ENCODE peak calls at places on chromosomes 13 and 19, in four cellular contexts. E, J, L and X are unnamed samples.

GRCh38 chr19:10568444-10568825 is 344 bp downstream of the CDKN2D start:
- DNase-seq in E (peak), J (peak), L (peak), X (no peak)

GRCh38 chr19:10685210-10685609 is 16.0 kb upstream of the QTRT1 start:
- DNase-seq in E (no peak), J (no peak), L (no peak), X (no peak)

GRCh38 chr19:41531438-41532311 is 44.3 kb upstream of the CEACAM21 start:
- DNase-seq in E (peak), J (peak), L (peak), X (no peak)

GRCh38 chr13:112651750-112652511 is 37.9 kb upstream of the ATP11A start:
- DNase-seq in E (no peak), J (no peak), L (no peak), X (no peak)

GRCh38 chr13:50712882-50713281 is 130.6 kb downstream of the DLEU7 start:
- DNase-seq in E (no peak), J (no peak), L (no peak), X (no peak)

GRCh38 chr19:38684078-38684861 is 36.8 kb downstream of the ACTN4 start:
- DNase-seq in E (peak), J (peak), L (peak), X (peak)

GRCh38 chr19:33462112-33462726 is 59.4 kb downstream of the PEPD start:
- DNase-seq in E (no peak), J (no peak), L (no peak), X (no peak)

GRCh38 chr19:6187374-6187773 is 51.9 kb downstream of the ACSBG2 start:
- DNase-seq in E (no peak), J (no peak), L (no peak), X (no peak)

GRCh38 chr19:35066691-35067563 is 25.4 kb downstream of the HPN start:
- DNase-seq in E (peak), J (peak), L (peak), X (peak)

GRCh38 chr19:11422163-11423068 is 3.3 kb upstream of the RGL3 start:
- DNase-seq in E (peak), J (peak), L (peak), X (no peak)

GRCh38 chr19:47049307-47049700 is 880 bp upstream of the TMEM160 start:
- DNase-seq in E (no peak), J (no peak), L (no peak), X (peak)

GRCh38 chr19:1126984-1127760 is 23.4 kb downstream of the GPX4 start:
- DNase-seq in E (no peak), J (no peak), L (no peak), X (no peak)

GRCh38 chr19:42229855-42230331 is 9.8 kb downstream of the ZNF526 start:
- DNase-seq in E (no peak), J (no peak), L (peak), X (no peak)

GRCh38 chr19:7376151-7376852 is 27.6 kb downstream of the ARHGEF18 start:
- DNase-seq in E (no peak), J (peak), L (no peak), X (no peak)

GRCh38 chr13:94389544-94390351 is 89.7 kb downstream of the DCT start:
- DNase-seq in E (no peak), J (no peak), L (no peak), X (no peak)

GRCh38 chr19:3480383-3481091 is at the start of gene SMIM24:
- DNase-seq in E (no peak), J (peak), L (no peak), X (no peak)

GRCh38 chr19:55041244-55041626 is 3.2 kb upstream of the GP6 start:
- DNase-seq in E (no peak), J (peak), L (no peak), X (no peak)
- H3K4me3 ChIP-seq in E (no peak), J (no peak), L (no peak), X (no peak)

GRCh38 chr13:98563071-98563470 is 13.8 kb downstream of the STK24 start:
- DNase-seq in E (no peak), J (no peak), L (no peak), X (no peak)

GRCh38 chr13:98564204-98564603 is 12.7 kb downstream of the STK24 start:
- DNase-seq in E (no peak), J (no peak), L (no peak), X (no peak)

GRCh38 chr13:98567140-98567539 is 9.8 kb downstream of the STK24 start:
- DNase-seq in E (no peak), J (no peak), L (no peak), X (no peak)

GRCh38 chr13:98570929-98571372 is 6.0 kb downstream of the STK24 start:
- DNase-seq in E (peak), J (no peak), L (no peak), X (no peak)

DNA sequence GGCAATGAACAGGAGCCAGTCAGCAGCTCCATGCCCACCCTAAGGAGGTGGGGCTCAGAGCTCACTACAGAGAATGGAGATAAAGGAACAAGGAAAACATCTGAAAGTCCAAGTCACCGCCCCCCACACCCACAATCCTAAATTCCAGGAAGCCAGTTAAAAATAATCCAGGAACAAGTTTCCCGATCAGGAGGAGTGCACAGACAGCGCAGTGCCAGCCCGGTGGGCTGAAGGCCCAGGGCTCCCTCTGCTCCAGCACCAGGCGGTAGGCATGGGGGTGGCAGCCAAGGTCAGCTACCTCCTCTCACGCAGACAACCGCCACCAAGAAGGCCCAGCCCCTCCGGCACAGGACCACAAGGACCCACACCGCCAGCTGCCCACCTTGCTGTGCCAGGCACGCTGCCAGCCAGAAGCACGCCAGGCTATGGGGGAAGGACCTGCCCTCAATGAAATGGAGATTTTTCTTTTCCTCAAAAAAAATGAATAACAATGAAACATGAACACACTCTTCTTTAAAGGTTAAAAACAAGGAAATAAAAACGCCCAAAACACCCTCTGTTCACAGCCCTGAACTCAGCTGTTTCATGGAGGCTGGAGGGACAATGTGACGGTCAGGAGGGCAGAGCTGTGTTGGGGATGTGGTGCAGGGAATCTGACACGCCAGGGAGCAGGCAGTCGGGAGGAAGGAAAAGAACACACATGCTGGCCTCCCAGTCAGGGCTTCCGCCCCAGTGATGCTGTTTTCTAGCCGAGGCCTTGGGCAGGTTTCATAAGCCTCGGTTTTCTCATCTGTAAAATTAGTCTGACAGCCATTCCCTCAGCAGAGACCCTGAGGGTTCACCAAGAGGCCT is 11.0 kb downstream of the STK24 start:
- DNase-seq in E (peak), J (peak), L (no peak), X (no peak)
- TF ChIP-seq CTCF in E (no peak), J (no peak), L (no peak), X (no peak)

GRCh38 chr19:45103200-45103624 is 10.2 kb downstream of the PPP1R37 start:
- DNase-seq in E (no peak), J (no peak), L (no peak), X (no peak)

GRCh38 chr19:45102481-45102880 is 9.5 kb downstream of the PPP1R37 start:
- DNase-seq in E (no peak), J (no peak), L (no peak), X (no peak)

GRCh38 chr19:45103625-45104319 is 10.8 kb downstream of the PPP1R37 start:
- DNase-seq in E (no peak), J (no peak), L (no peak), X (peak)

GRCh38 chr19:45107621-45108170 is 14.7 kb downstream of the PPP1R37 start:
- DNase-seq in E (no peak), J (no peak), L (no peak), X (no peak)

GRCh38 chr19:45104658-45105384 is 11.8 kb downstream of the PPP1R37 start:
- DNase-seq in E (no peak), J (no peak), L (no peak), X (no peak)
- H3K4me3 ChIP-seq in E (no peak), J (no peak), L (no peak), X (no peak)

DNA sequence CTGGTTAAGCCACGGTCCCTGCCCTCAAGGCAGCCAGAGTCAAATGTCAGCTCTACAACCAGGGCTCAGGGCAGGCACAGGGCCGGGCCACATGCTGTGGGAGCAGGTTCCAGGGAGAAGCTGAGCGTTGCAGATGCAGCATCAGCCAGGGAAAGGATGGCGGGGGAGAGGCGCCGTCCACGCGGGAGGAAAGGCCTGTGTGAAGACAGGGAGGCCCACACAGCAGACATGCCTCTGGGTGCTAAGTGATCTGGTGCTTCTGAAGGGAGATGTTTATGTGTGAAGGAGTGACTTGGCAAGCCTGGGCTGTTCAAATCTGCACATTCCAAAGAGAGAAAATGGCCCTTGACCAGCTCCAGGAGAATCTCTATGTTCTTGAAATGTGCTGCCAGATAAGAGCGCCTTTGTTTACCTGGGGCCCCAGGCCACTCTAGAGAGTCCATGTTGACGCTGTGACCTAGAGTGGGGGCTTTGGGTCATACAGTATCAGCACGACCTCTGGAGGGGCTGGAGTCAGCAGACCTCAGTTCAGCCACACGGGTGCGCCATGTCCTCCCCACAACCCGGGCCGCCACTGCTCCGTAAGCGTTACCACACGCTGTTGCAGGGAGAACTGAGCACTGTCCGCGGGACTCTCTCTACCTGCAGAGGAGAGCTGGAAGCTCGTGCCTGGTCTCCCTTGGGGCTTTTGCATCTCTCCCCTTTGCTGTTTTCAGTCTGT is 15.9 kb upstream of the ATF5 start:
- DNase-seq in E (no peak), J (no peak), L (no peak), X (no peak)
- TF ChIP-seq CTCF in E (no peak), J (no peak), L (peak), X (peak)